ENCODE peak calls at places on chromosomes 6 and 20, in nine cellular contexts. R is stimulated activated CD4-positive, alpha-beta T cell treated with anti-CD3 and anti-CD28 coated beads, TNF-alpha, amount 100 ng/mL, for 1 hour; I is stimulated activated CD8-positive, alpha-beta memory T cell treated with anti-CD3 and anti-CD28 coated beads, Interleukin-12 subunit alpha, Interleukin-12 subunit beta, amount 100 ng/mL, for 1 hour; P is KBM-7; L is H4; D is activated naive CD4-positive, alpha-beta T cell treated with anti-CD3 and anti-CD28 coated beads, Interleukin-2, amount 10 ng/mL, durations not matched to agents 7 days and 5 days; U is heart left ventricle; E is mesenteric fat pad; B is NCI-H1092 treated with DMSO at 0.1 percent for 48 hours. X is an unnamed sample.

GRCh38 chr20:38109657-38110524 is 55.2 kb downstream of the TGM2 start:
- DNase-seq in D (peak), B (no peak), I (no peak), E (no peak), R (no peak), P (no peak), L (peak), U (peak), X (no peak)

GRCh38 chr20:4135385-4136077 is 120.2 kb upstream of the RNF24 start:
- DNase-seq in B (no peak), E (peak), P (no peak), R (no peak), L (peak), I (no peak), D (no peak), U (peak), X (no peak)

GRCh38 chr20:39605908-39606307 is 643.8 kb downstream of the DHX35 start:
- DNase-seq in L (no peak), U (no peak), B (no peak), P (no peak), D (no peak), E (no peak), R (no peak), I (no peak), X (no peak)

GRCh38 chr6:101001012-101001411 is 119.9 kb upstream of the ASCC3 start:
- DNase-seq in E (no peak), I (no peak), L (no peak), U (no peak), D (no peak), P (no peak), R (no peak), B (no peak), X (no peak)

GRCh38 chr20:28562510-28562898 is 2695.0 kb upstream of the DEFB115 start:
- DNase-seq in B (no peak), U (no peak), D (no peak), R (no peak), P (no peak), E (no peak), I (no peak), L (peak), X (no peak)

GRCh38 chr20:4717816-4718215 is 3.9 kb upstream of the PRND start:
- DNase-seq in B (no peak), R (no peak), E (peak), L (no peak), I (no peak), U (no peak), P (no peak), D (no peak), X (no peak)

GRCh38 chr6:155313602-155314091 is 637 bp downstream of the TFB1M start:
- DNase-seq in E (no peak), U (no peak), P (no peak), I (no peak), D (no peak), R (no peak), L (no peak), B (peak), X (no peak)

GRCh38 chr6:149900620-149901443 is 2.9 kb upstream of the RAET1E start:
- DNase-seq in B (no peak), U (no peak), I (no peak), P (no peak), L (no peak), R (no peak), D (no peak), E (peak), X (no peak)

GRCh38 chr6:6875818-6876470 is 231.8 kb upstream of the RREB1 start:
- DNase-seq in B (no peak), I (no peak), U (no peak), E (no peak), R (no peak), D (no peak), P (no peak), L (peak), X (no peak)